ENCODE peak calls at places on chromosome 9, in seven cellular contexts. W is heart left ventricle; B is stimulated activated CD4-positive, alpha-beta T cell treated with anti-CD3 and anti-CD28 coated beads, Interleukin-4, amount 100 ng/mL, for 4 hours; Z is HEK293T; J is epithelial cell of esophagus; N is activated gamma-delta T cell treated with Interleukin-2 at 50 U/mL for 16 hours; O is cardiac muscle cell. S is an unnamed sample.

GRCh38 chr9:21969011-21969935 is 24.9 kb downstream of the CDKN2A start:
- DNase-seq in W (no peak), B (no peak), Z (no peak), J (no peak), N (no peak), O (no peak), S (peak)

GRCh38 chr9:114668146-114668545 is 10.5 kb upstream of the TEX53 start:
- DNase-seq in W (no peak), B (no peak), Z (no peak), J (no peak), N (no peak), O (no peak), S (no peak)

GRCh38 chr9:88258012-88258411 is 119.7 kb upstream of the SPATA31C2 start:
- DNase-seq in W (peak), B (no peak), Z (no peak), J (peak), N (no peak), O (peak), S (peak)

GRCh38 chr9:128677787-128678186 is 11.2 kb upstream of the SET start:
- DNase-seq in W (no peak), B (no peak), Z (no peak), J (no peak), N (no peak), O (no peak), S (no peak)

GRCh38 chr9:123217148-123217585 is 51.2 kb downstream of the STRBP start:
- DNase-seq in W (no peak), B (no peak), Z (no peak), J (no peak), N (no peak), O (peak), S (peak)

GRCh38 chr9:124320062-124320973 is 62.6 kb downstream of the NEK6 start:
- DNase-seq in W (peak), B (no peak), Z (peak), J (peak), N (peak), O (peak), S (peak)

GRCh38 chr9:97556721-97557605 is 55.5 kb downstream of the TMOD1 start:
- DNase-seq in W (peak), B (no peak), Z (no peak), J (no peak), N (no peak), O (peak), S (no peak)

GRCh38 chr9:84823426-84824271 is 154.1 kb downstream of the NTRK2 start:
- DNase-seq in W (no peak), B (no peak), Z (no peak), J (peak), N (no peak), O (no peak), S (peak)

GRCh38 chr9:87708989-87709706 is 16.8 kb upstream of the CTSL start:
- DNase-seq in W (no peak), B (no peak), Z (no peak), J (no peak), N (no peak), O (no peak), S (no peak)

GRCh38 chr9:36728651-36729520 is 156.2 kb downstream of the MELK start:
- DNase-seq in W (no peak), B (peak), Z (peak), J (peak), N (peak), O (peak), S (peak)

GRCh38 chr9:131404581-131404980 is 10.7 kb downstream of the PRRC2B start:
- DNase-seq in W (no peak), B (no peak), Z (no peak), J (no peak), N (no peak), O (peak), S (peak)